ENCODE peak calls at places on chromosomes 16 and 17, in six cellular contexts. One of them, this sample, is unnamed.

GRCh38 chr17:15886804-15887203 is 58.1 kb upstream of the ADORA2B start:
- DNase-seq in stomach: no peak
- DNase-seq in Kasumi-1: peak
- DNase-seq in skeletal muscle cell: no peak
- DNase-seq in EL: no peak
- DNase-seq in activated effector memory CD4-positive, alpha-beta T cell treated with Interleukin-2 at 50 U/mL for 16 hours: no peak
- DNase-seq in this sample: no peak

GRCh38 chr16:2250652-2251280 is 621 bp downstream of the ECI1 start:
- DNase-seq in EL: peak
- DNase-seq in skeletal muscle cell: no peak
- DNase-seq in activated effector memory CD4-positive, alpha-beta T cell treated with Interleukin-2 at 50 U/mL for 16 hours: no peak
- DNase-seq in stomach: peak
- DNase-seq in Kasumi-1: peak
- DNase-seq in this sample: peak

GRCh38 chr17:40090234-40091111 is 9.9 kb downstream of the NR1D1 start:
- DNase-seq in activated effector memory CD4-positive, alpha-beta T cell treated with Interleukin-2 at 50 U/mL for 16 hours: no peak
- DNase-seq in skeletal muscle cell: no peak
- DNase-seq in Kasumi-1: no peak
- DNase-seq in EL: no peak
- DNase-seq in stomach: no peak
- DNase-seq in this sample: no peak

GRCh38 chr17:65297916-65298315 is 160.7 kb downstream of the RGS9 start:
- DNase-seq in skeletal muscle cell: no peak
- DNase-seq in activated effector memory CD4-positive, alpha-beta T cell treated with Interleukin-2 at 50 U/mL for 16 hours: no peak
- DNase-seq in Kasumi-1: no peak
- DNase-seq in stomach: no peak
- DNase-seq in EL: no peak
- DNase-seq in this sample: no peak

GRCh38 chr17:82283208-82283749 is 9.8 kb upstream of the CSNK1D start:
- DNase-seq in stomach: no peak
- DNase-seq in Kasumi-1: no peak
- DNase-seq in activated effector memory CD4-positive, alpha-beta T cell treated with Interleukin-2 at 50 U/mL for 16 hours: no peak
- DNase-seq in skeletal muscle cell: peak
- DNase-seq in EL: peak
- DNase-seq in this sample: no peak

GRCh38 chr17:37608369-37609169 is 649 bp downstream of the SYNRG start:
- DNase-seq in stomach: peak
- DNase-seq in EL: peak
- DNase-seq in Kasumi-1: peak
- DNase-seq in skeletal muscle cell: no peak
- DNase-seq in activated effector memory CD4-positive, alpha-beta T cell treated with Interleukin-2 at 50 U/mL for 16 hours: no peak
- DNase-seq in this sample: no peak

GRCh38 chr16:86195863-86196630 is 297.1 kb downstream of the IRF8 start:
- DNase-seq in Kasumi-1: no peak
- DNase-seq in skeletal muscle cell: no peak
- DNase-seq in activated effector memory CD4-positive, alpha-beta T cell treated with Interleukin-2 at 50 U/mL for 16 hours: no peak
- DNase-seq in EL: peak
- DNase-seq in stomach: no peak
- DNase-seq in this sample: no peak

GRCh38 chr17:62704381-62704971 is 77.0 kb downstream of the MRC2 start:
- DNase-seq in EL: peak
- DNase-seq in skeletal muscle cell: no peak
- DNase-seq in activated effector memory CD4-positive, alpha-beta T cell treated with Interleukin-2 at 50 U/mL for 16 hours: no peak
- DNase-seq in stomach: peak
- DNase-seq in Kasumi-1: no peak
- DNase-seq in this sample: peak

GRCh38 chr16:77993111-77993571 is 29.2 kb upstream of the CLEC3A start:
- DNase-seq in skeletal muscle cell: peak
- DNase-seq in Kasumi-1: no peak
- DNase-seq in activated effector memory CD4-positive, alpha-beta T cell treated with Interleukin-2 at 50 U/mL for 16 hours: no peak
- DNase-seq in stomach: no peak
- DNase-seq in EL: no peak
- DNase-seq in this sample: peak

GRCh38 chr16:80300456-80300855 is 240.3 kb upstream of the DYNLRB2 start:
- DNase-seq in activated effector memory CD4-positive, alpha-beta T cell treated with Interleukin-2 at 50 U/mL for 16 hours: no peak
- DNase-seq in skeletal muscle cell: no peak
- DNase-seq in stomach: no peak
- DNase-seq in Kasumi-1: peak
- DNase-seq in EL: no peak
- DNase-seq in this sample: no peak

GRCh38 chr17:12358477-12358876 is 307.2 kb upstream of the MYOCD start:
- DNase-seq in activated effector memory CD4-positive, alpha-beta T cell treated with Interleukin-2 at 50 U/mL for 16 hours: no peak
- DNase-seq in EL: no peak
- DNase-seq in skeletal muscle cell: no peak
- DNase-seq in Kasumi-1: no peak
- DNase-seq in stomach: no peak
- DNase-seq in this sample: peak

GRCh38 chr17:72928454-72929136 is 163.9 kb downstream of the SLC39A11 start:
- DNase-seq in activated effector memory CD4-positive, alpha-beta T cell treated with Interleukin-2 at 50 U/mL for 16 hours: no peak
- DNase-seq in Kasumi-1: no peak
- DNase-seq in stomach: no peak
- DNase-seq in EL: no peak
- DNase-seq in skeletal muscle cell: no peak
- DNase-seq in this sample: no peak

GRCh38 chr17:16484445-16485169 is 7.4 kb downstream of the LRRC75A start:
- DNase-seq in Kasumi-1: no peak
- DNase-seq in stomach: no peak
- DNase-seq in EL: no peak
- DNase-seq in skeletal muscle cell: no peak
- DNase-seq in activated effector memory CD4-positive, alpha-beta T cell treated with Interleukin-2 at 50 U/mL for 16 hours: no peak
- DNase-seq in this sample: no peak

This sample was measured in mucosa of descending colon.